ENCODE peak calls at places on chromosomes 3 and 15, in four cellular contexts. Z is IMR-90, R is H9, H is mesendoderm. W is an unnamed sample.

GRCh38 chr3:35596611-35597010 is 42.7 kb upstream of the ARPP21 start:
- DNase-seq in Z (no peak), R (no peak), H (no peak), W (no peak)

GRCh38 chr3:122577409-122578028 is at the start of gene PARP15:
- DNase-seq in Z (no peak), R (peak), H (peak), W (peak)

GRCh38 chr3:181947606-181948005 is 235.9 kb downstream of the SOX2 start:
- DNase-seq in Z (no peak), R (no peak), H (no peak), W (no peak)

GRCh38 chr15:92886229-92886628 is 13.9 kb upstream of the CHD2 start:
- DNase-seq in Z (no peak), R (no peak), H (no peak), W (no peak)

GRCh38 chr15:77807115-77807514 is 174.4 kb upstream of the LINGO1 start:
- DNase-seq in Z (no peak), R (no peak), H (no peak), W (no peak)

GRCh38 chr15:77822631-77823230 is 190.0 kb upstream of the LINGO1 start:
- DNase-seq in Z (no peak), R (no peak), H (no peak), W (no peak)

GRCh38 chr3:132654190-132654589 is 5.4 kb downstream of the ACAD11 start:
- DNase-seq in Z (no peak), R (no peak), H (peak), W (no peak)

GRCh38 chr3:125602752-125603649 is 7.7 kb upstream of the OSBPL11 start:
- DNase-seq in Z (peak), R (no peak), H (no peak), W (no peak)

GRCh38 chr15:40307421-40308165 is at the start of gene PLCB2:
- DNase-seq in Z (no peak), R (peak), H (peak), W (no peak)

GRCh38 chr3:138914870-138915502 is 32.0 kb downstream of the FOXL2 start:
- DNase-seq in Z (peak), R (no peak), H (peak), W (no peak)

GRCh38 chr15:71784719-71785118 is 25.6 kb upstream of the NR2E3 start:
- DNase-seq in Z (no peak), R (no peak), H (peak), W (no peak)

GRCh38 chr3:138608322-138609214 is at the start of gene FAIM:
- DNase-seq in Z (peak), R (peak), H (peak), W (peak)

GRCh38 chr3:39502838-39503145 is 35.3 kb downstream of the MOBP start:
- DNase-seq in Z (no peak), R (no peak), H (peak), W (no peak)

GRCh38 chr3:61638721-61639120 is 77.3 kb downstream of the PTPRG start:
- DNase-seq in Z (peak), R (no peak), H (no peak), W (no peak)

GRCh38 chr3:175940243-175940642 is 1081.1 kb downstream of the NAALADL2 start:
- DNase-seq in Z (peak), R (no peak), H (peak), W (no peak)

GRCh38 chr3:145006291-145006690 is 1034.7 kb downstream of the DIPK2A start:
- DNase-seq in Z (no peak), R (no peak), H (peak), W (no peak)

GRCh38 chr15:85168642-85169173 is 187.1 kb downstream of the PDE8A start:
- DNase-seq in Z (peak), R (peak), H (peak), W (peak)

GRCh38 chr3:179098388-179099077 is 26.9 kb upstream of the ZMAT3 start:
- DNase-seq in Z (peak), R (no peak), H (no peak), W (no peak)

GRCh38 chr15:85361306-85361705 is 19.1 kb upstream of the AKAP13 start:
- DNase-seq in Z (no peak), R (no peak), H (no peak), W (no peak)

GRCh38 chr3:51721062-51721745 is 14.3 kb downstream of the GRM2 start:
- DNase-seq in Z (no peak), R (no peak), H (no peak), W (no peak)

GRCh38 chr3:51718547-51719412 is 11.9 kb downstream of the GRM2 start:
- DNase-seq in Z (peak), R (peak), H (peak), W (peak)

GRCh38 chr3:51720292-51721061 is 13.6 kb downstream of the GRM2 start:
- DNase-seq in Z (no peak), R (no peak), H (no peak), W (no peak)

GRCh38 chr3:51717947-51718346 is 11.1 kb downstream of the GRM2 start:
- DNase-seq in Z (no peak), R (no peak), H (no peak), W (no peak)

GRCh38 chr3:51719413-51720025 is 12.7 kb downstream of the GRM2 start:
- DNase-seq in Z (no peak), R (no peak), H (no peak), W (no peak)
- H2AK5ac ChIP-seq in Z (no peak), R (no peak), H (no peak), W (no peak)

DNA sequence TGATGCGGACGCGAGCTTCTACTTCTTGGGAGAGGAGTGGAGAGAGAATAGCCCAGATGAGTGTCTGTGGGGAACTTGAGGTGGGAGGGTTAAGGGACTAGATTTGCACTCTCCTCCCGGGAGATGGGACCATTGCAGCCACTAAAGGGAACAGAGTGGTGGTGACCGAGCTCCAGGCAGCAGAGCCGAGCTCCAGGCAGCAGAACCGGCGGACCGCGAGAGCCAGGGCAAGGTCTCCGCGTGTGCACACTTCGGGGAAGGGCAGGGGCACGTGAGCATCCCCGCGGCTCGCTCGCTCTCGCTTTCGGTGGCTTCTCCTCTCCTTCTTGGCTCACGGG is 1.1 kb downstream of the IGDCC3 start:
- DNase-seq in Z (no peak), R (peak), H (peak), W (no peak)
- H2AK5ac ChIP-seq in Z (no peak), R (no peak), H (no peak), W (no peak)

GRCh38 chr3:41327718-41328117 is 128.4 kb downstream of the CTNNB1 start:
- DNase-seq in Z (peak), R (no peak), H (no peak), W (no peak)

GRCh38 chr3:41329881-41330280 is 130.6 kb downstream of the CTNNB1 start:
- DNase-seq in Z (no peak), R (no peak), H (peak), W (no peak)

GRCh38 chr3:41328916-41329315 is 129.6 kb downstream of the CTNNB1 start:
- DNase-seq in Z (peak), R (no peak), H (peak), W (no peak)

GRCh38 chr3:41330465-41330864 is 131.2 kb downstream of the CTNNB1 start:
- DNase-seq in Z (peak), R (no peak), H (no peak), W (no peak)

DNA sequence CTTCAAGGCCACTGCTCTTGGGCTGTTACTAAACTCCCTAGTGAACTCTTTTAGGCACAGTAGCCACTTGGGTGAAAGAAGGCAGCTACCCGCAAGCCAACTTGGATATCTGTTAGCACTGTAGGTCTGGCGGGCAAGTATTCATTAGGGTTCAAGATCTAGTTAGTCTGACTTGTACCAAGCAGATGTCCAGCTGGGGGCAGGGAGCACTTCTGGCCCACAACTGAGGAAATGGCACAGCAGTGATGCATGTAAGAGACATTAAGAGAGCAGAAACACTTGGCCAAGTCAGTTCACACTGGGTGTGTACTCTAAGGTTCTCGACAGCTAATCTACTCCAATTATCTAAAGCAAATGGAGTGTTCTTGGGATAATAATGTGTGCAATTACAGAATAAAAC is 131.7 kb downstream of the CTNNB1 start:
- DNase-seq in Z (peak), R (no peak), H (no peak), W (no peak)
- H2AK5ac ChIP-seq in Z (peak), R (no peak), H (no peak), W (peak)

GRCh38 chr3:197445886-197446631 is 109.7 kb downstream of the BDH1 start:
- DNase-seq in Z (no peak), R (no peak), H (no peak), W (no peak)
- H2AK5ac ChIP-seq in Z (no peak), R (no peak), H (no peak), W (no peak)

GRCh38 chr3:157248590-157249425 is 88.9 kb upstream of the CCNL1 start:
- DNase-seq in Z (peak), R (no peak), H (peak), W (no peak)
- H2AK5ac ChIP-seq in Z (peak), R (no peak), H (no peak), W (no peak)

GRCh38 chr3:188296761-188297689 is 143.1 kb downstream of the LPP start:
- DNase-seq in Z (peak), R (no peak), H (no peak), W (no peak)
- H2AK5ac ChIP-seq in Z (peak), R (no peak), H (no peak), W (no peak)

GRCh38 chr15:90358124-90359033 is 6.3 kb downstream of the ZNF774 start:
- DNase-seq in Z (peak), R (no peak), H (peak), W (no peak)
- H2AK5ac ChIP-seq in Z (peak), R (no peak), H (no peak), W (no peak)

DNA sequence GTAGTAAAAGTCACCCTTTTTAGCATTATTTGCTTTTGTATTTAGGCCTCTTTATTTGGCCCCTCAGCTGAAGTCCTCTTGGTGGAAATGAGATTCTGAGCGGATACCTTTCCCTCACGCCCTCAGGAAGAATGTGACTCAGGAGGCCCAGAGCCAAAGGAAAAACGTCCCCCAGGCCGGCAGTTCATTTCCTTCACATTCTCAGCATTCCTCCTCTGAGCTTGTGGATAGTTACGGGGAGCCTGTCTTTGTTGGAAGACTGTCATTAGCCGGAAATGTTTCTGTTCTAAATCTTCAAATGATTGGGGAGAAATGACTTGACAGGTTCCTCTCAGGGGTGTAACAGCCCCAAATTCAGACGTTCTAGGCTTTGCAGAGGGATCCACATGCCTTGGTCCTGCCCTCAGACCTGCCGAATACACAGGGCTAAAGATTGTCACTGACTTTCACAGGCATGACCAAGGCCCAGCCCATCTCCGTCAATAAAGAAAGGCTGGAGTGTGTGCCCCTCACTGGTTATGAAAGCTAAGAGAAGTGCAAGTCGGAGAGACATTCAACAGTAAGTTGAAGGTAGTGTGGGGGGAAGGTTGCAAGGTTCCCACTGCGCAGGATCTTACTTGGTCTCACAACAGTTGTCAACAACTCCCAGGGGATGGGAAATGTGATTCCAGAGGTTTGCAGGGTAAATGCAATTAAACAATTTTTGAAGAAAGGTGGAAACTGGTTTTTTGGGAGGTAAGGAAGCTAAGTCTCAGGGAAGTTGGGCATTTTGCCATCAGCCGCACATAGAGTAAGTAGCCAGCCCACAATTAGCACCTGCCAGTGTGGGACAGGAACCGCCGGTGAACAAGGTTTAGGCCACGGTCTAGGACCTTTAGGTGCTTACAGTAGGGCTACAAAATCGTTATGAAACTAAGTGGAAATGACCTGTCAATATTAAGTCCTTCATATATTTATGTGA is 39.7 kb upstream of the MYZAP start:
- DNase-seq in Z (peak), R (peak), H (peak), W (no peak)
- H2AK5ac ChIP-seq in Z (peak), R (no peak), H (no peak), W (no peak)

GRCh38 chr3:157086775-157087174 is 73.2 kb downstream of the CCNL1 start:
- DNase-seq in Z (no peak), R (no peak), H (no peak), W (no peak)

GRCh38 chr3:157081681-157082210 is 78.2 kb downstream of the CCNL1 start:
- DNase-seq in Z (peak), R (peak), H (peak), W (peak)

GRCh38 chr3:157082305-157082981 is 77.5 kb downstream of the CCNL1 start:
- DNase-seq in Z (peak), R (no peak), H (no peak), W (no peak)

GRCh38 chr3:157086053-157086761 is 73.7 kb downstream of the CCNL1 start:
- DNase-seq in Z (no peak), R (no peak), H (no peak), W (no peak)

GRCh38 chr3:157083824-157084223 is 76.1 kb downstream of the CCNL1 start:
- DNase-seq in Z (no peak), R (no peak), H (no peak), W (no peak)
- H2AK5ac ChIP-seq in Z (peak), R (no peak), H (no peak), W (no peak)

DNA sequence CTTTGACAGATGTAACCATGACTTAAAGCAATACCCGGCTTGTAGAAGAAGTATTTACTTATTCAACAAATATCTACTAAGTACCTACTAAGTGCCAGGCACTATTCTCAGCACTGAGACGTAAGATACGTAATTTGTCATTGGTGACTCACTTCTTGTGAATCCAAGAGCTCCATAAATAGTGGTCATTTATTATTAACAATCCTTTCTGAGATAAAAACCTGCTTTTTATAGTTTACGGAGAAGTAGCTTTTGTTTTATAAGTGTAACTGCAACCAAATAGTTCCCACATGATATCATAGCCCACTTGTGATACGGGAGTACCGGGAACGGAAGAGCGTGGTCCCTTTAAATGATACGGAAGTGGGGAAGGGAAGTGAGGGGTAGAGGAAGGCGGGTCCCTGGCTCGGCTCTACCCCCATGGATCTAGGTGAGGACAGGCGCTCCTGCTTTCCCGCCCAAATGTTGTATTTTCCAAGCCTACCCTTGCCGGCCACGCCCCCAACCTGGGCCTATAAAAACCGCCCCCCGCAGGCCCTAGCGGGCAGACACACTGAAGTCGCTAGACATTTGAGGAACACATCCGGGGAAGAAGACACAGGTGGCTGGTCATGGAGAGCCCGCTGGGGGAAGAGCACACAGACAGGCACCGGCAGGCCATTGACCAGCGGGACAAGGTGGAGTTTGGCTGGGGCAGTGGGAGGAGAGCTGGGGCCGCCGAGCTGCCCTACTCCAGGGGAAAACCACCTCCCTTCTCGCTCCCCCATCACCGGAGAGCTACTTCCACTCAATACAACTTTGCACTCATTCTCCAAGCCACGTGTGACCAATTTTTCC is at the start of gene SAMMSON:
- DNase-seq in Z (peak), R (peak), H (peak), W (no peak)
- H2AK5ac ChIP-seq in Z (peak), R (no peak), H (no peak), W (no peak)

W was measured in H1.